ENCODE peak calls at places on chromosomes 4 and X, in seven cellular contexts. E is IMR-90, S is mesendoderm, D is mesenchymal stem cell, J is H9, Y is H1, X is trophoblast cell. Q is an unnamed sample.

GRCh38 chrX:47174846-47175587 is 18.6 kb upstream of the UBA1 start:
- DNase-seq in E (no peak), Y (no peak), D (no peak), X (no peak), J (no peak), S (no peak), Q (no peak)

GRCh38 chr4:29046716-29047115 is 1673.5 kb upstream of the PCDH7 start:
- DNase-seq in D (peak), E (peak), X (no peak), Y (no peak), J (no peak), S (no peak), Q (no peak)

GRCh38 chrX:119688856-119689455 is 4.0 kb downstream of the SEPTIN6 start:
- DNase-seq in D (no peak), E (no peak), S (no peak), J (no peak), Y (no peak), X (no peak), Q (no peak)

GRCh38 chrX:112259375-112259774 is 176.8 kb upstream of the TRPC5 start:
- DNase-seq in Y (no peak), D (no peak), X (no peak), J (no peak), E (no peak), S (no peak), Q (no peak)

GRCh38 chr4:153420361-153420760 is 45.8 kb upstream of the TMEM131L start:
- DNase-seq in E (no peak), D (no peak), J (no peak), S (no peak), X (no peak), Y (no peak), Q (no peak)

GRCh38 chr4:22625301-22625700 is 67.4 kb upstream of the GBA3 start:
- DNase-seq in J (peak), X (no peak), E (no peak), D (peak), S (peak), Y (no peak), Q (peak)

GRCh38 chr4:43242611-43243010 is 350.1 kb downstream of the GRXCR1 start:
- DNase-seq in J (no peak), Y (no peak), E (peak), S (no peak), D (peak), X (no peak), Q (no peak)

GRCh38 chr4:27338530-27338929 is 477.9 kb downstream of the STIM2 start:
- DNase-seq in X (no peak), D (no peak), J (no peak), E (no peak), S (no peak), Y (no peak), Q (no peak)

GRCh38 chr4:110849461-110849860 is 226.6 kb upstream of the PITX2 start:
- DNase-seq in S (no peak), D (no peak), E (no peak), X (peak), Y (no peak), J (no peak), Q (no peak)

GRCh38 chr4:126405369-126405982 is 1090.7 kb downstream of the FAT4 start:
- DNase-seq in J (peak), E (peak), S (peak), Y (no peak), X (no peak), D (peak), Q (no peak)

GRCh38 chrX:72100051-72100755 is 31.5 kb downstream of the RTL5 start:
- DNase-seq in Y (no peak), X (no peak), J (no peak), D (no peak), S (no peak), E (no peak), Q (no peak)

GRCh38 chr4:57132746-57133142 is 22.6 kb upstream of the IGFBP7 start:
- DNase-seq in X (no peak), E (no peak), J (no peak), D (no peak), S (no peak), Y (no peak), Q (no peak)

GRCh38 chr4:114277690-114278089 is 298.2 kb upstream of the ARSJ start:
- DNase-seq in E (peak), X (no peak), D (no peak), J (no peak), S (no peak), Y (no peak), Q (no peak)

GRCh38 chrX:2848806-2849420 is 20.2 kb downstream of the GYG2 start:
- DNase-seq in S (peak), Y (no peak), D (peak), J (no peak), E (peak), X (peak), Q (no peak)

GRCh38 chrX:129316461-129316860 is 206.8 kb downstream of the SMARCA1 start:
- DNase-seq in S (no peak), J (no peak), X (no peak), Y (no peak), E (no peak), D (no peak), Q (no peak)

GRCh38 chr4:2939383-2940243 is 23.6 kb downstream of the NOP14 start:
- DNase-seq in J (no peak), X (no peak), Y (no peak), D (no peak), S (no peak), E (no peak), Q (no peak)

GRCh38 chrX:115690554-115691216 is 129.7 kb downstream of the PLS3 start:
- DNase-seq in X (peak), S (peak), J (peak), Y (peak), D (peak), E (peak), Q (peak)

GRCh38 chr4:81410695-81411094 is 61.0 kb downstream of the RASGEF1B start:
- DNase-seq in J (no peak), Y (no peak), D (no peak), S (no peak), E (no peak), X (no peak), Q (no peak)

GRCh38 chr4:30789219-30789671 is 69.1 kb downstream of the PCDH7 start:
- DNase-seq in X (no peak), E (no peak), S (no peak), Y (no peak), J (no peak), D (no peak), Q (no peak)

GRCh38 chr4:2339458-2340271 is 77.8 kb upstream of the MXD4 start:
- DNase-seq in S (no peak), D (no peak), Y (no peak), X (no peak), J (peak), E (no peak), Q (no peak)

GRCh38 chrX:30735839-30736238 is 82.6 kb downstream of the GK start:
- DNase-seq in J (peak), D (peak), X (peak), E (peak), Y (peak), S (peak), Q (peak)

GRCh38 chrX:153312842-153313241 is 8.7 kb downstream of the PNMA6F start:
- DNase-seq in D (no peak), E (no peak), S (no peak), Y (no peak), J (no peak), X (no peak), Q (no peak)

GRCh38 chr4:154049457-154050181 is 260.7 kb upstream of the SFRP2 start:
- DNase-seq in S (peak), Y (peak), D (peak), J (peak), E (no peak), X (peak), Q (no peak)

GRCh38 chr4:182619659-182620058 is 297.5 kb downstream of the DCTD start:
- DNase-seq in S (no peak), J (no peak), D (no peak), Y (no peak), E (no peak), X (no peak), Q (peak)

GRCh38 chr4:145852256-145852839 is 86.3 kb downstream of the ZNF827 start:
- DNase-seq in X (no peak), D (no peak), Y (no peak), S (no peak), E (no peak), J (no peak), Q (no peak)

GRCh38 chr4:55947254-55947882 is 1.4 kb upstream of the CEP135 start:
- DNase-seq in Y (no peak), J (no peak), D (peak), E (peak), S (no peak), X (no peak), Q (no peak)

GRCh38 chrX:151227637-151228036 is 51.3 kb downstream of the GPR50 start:
- DNase-seq in E (no peak), D (no peak), J (peak), Y (peak), X (no peak), S (peak), Q (no peak)

GRCh38 chrX:21487832-21488231 is 113.6 kb downstream of the CNKSR2 start:
- DNase-seq in E (peak), X (no peak), Y (no peak), S (no peak), D (no peak), J (no peak), Q (no peak)

GRCh38 chr4:174631901-174632758 is 109.8 kb upstream of the HPGD start:
- DNase-seq in D (peak), E (peak), X (peak), Y (no peak), S (peak), J (no peak), Q (peak)

GRCh38 chr4:73970011-73970410 is 11.8 kb downstream of the PF4 start:
- DNase-seq in D (no peak), E (no peak), S (no peak), Y (no peak), J (no peak), X (no peak), Q (no peak)

GRCh38 chr4:73974352-73974751 is 7.5 kb downstream of the PF4 start:
- DNase-seq in D (no peak), E (no peak), J (no peak), S (no peak), X (no peak), Y (no peak), Q (no peak)

GRCh38 chr4:73976217-73976616 is 5.6 kb downstream of the PF4 start:
- DNase-seq in S (no peak), J (no peak), E (no peak), D (no peak), Y (no peak), X (no peak), Q (no peak)

GRCh38 chr4:73967891-73968290 is 13.9 kb downstream of the PF4 start:
- DNase-seq in S (no peak), D (no peak), Y (no peak), J (no peak), X (no peak), E (no peak), Q (no peak)

DNA sequence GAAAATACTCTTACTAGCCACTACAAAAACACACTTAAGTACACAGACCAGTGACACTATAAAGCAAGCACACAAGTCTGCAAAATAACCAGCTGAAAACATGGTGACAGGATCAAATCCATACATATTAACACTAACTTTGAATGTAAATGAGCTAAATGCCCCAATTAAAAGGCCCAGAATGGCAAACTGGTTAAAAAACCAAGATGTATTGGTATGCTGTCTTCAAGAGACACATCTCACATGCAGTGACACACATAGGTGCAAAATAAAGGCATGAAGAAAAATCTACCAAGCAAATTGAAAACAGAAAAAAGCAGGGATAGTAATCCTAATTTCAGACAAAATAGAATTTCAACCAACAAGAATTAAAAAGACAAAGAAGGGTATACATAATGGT is 10.9 kb downstream of the PF4 start:
- DNase-seq in J (no peak), D (no peak), E (no peak), X (no peak), Y (no peak), S (no peak), Q (no peak)
- H4K8ac ChIP-seq in J (no peak), D (no peak), E (no peak), X (no peak), Y (no peak), S (no peak), Q (no peak)

DNA sequence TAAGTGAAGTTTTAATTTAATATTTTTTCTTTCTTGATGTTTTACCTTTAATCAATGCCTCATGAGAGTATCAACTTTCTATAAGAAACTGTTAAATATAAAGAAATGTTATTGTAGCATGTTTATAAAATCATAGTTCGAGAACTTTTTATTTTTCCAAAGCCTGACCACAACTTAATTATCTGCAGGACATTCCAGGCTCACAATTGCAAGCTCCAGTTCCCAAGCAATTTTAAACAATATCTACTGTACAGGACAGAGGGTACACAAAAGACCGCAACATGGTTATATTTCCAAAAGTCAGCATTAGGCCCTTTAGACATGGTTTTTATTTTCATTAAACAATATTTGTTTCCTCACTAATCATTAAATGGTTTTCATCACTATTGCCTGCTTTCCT is 20.1 kb downstream of the STX18 start:
- DNase-seq in X (no peak), E (no peak), D (no peak), S (no peak), J (no peak), Y (no peak), Q (no peak)
- H4K8ac ChIP-seq in X (no peak), E (no peak), D (no peak), S (no peak), J (no peak), Y (no peak), Q (no peak)

GRCh38 chr4:14043203-14043602 is 415.7 kb upstream of the BOD1L1 start:
- DNase-seq in J (no peak), D (no peak), E (no peak), S (no peak), Y (no peak), X (no peak), Q (no peak)
- H4K8ac ChIP-seq in J (no peak), D (no peak), E (no peak), S (no peak), Y (no peak), X (no peak), Q (no peak)

GRCh38 chr4:47207555-47207954 is 176.2 kb downstream of the GABRB1 start:
- DNase-seq in D (no peak), E (no peak), Y (no peak), S (no peak), J (no peak), X (no peak), Q (no peak)

GRCh38 chr4:47198791-47199190 is 167.4 kb downstream of the GABRB1 start:
- DNase-seq in Y (no peak), X (no peak), S (peak), J (no peak), E (no peak), D (no peak), Q (no peak)

DNA sequence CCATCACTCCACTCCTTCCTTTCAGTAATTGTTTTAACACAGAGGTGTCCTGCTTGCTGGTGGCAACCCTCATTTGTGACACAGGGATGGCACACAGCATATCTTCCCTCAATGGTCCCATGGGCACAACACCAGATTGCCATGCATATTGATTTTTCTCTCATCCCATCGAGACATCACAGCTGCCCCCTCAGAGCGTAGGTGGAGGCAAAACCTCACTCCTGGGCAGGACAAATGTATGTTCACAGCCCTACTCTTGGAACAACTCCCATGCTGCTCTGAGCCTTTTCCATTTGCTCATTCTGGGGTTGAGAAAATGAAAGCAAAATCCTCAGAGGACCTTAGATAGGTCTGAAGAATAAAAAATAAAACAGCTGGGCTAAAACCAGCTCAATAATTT is 172.2 kb downstream of the GABRB1 start:
- DNase-seq in X (no peak), Y (no peak), J (no peak), S (no peak), E (no peak), D (no peak), Q (no peak)
- H4K8ac ChIP-seq in X (no peak), Y (no peak), J (no peak), S (no peak), E (no peak), D (no peak), Q (no peak)

GRCh38 chr4:121978169-121978516 is 26.3 kb upstream of the TRPC3 start:
- DNase-seq in Y (no peak), D (no peak), X (no peak), J (no peak), S (no peak), E (no peak), Q (no peak)

GRCh38 chr4:121977251-121978168 is 25.6 kb upstream of the TRPC3 start:
- DNase-seq in Y (no peak), D (peak), J (no peak), S (peak), E (peak), X (no peak), Q (no peak)

GRCh38 chr4:121968859-121969258 is 17.0 kb upstream of the TRPC3 start:
- DNase-seq in J (no peak), Y (no peak), D (no peak), S (no peak), X (no peak), E (no peak), Q (no peak)

GRCh38 chr4:121973791-121974190 is 21.9 kb upstream of the TRPC3 start:
- DNase-seq in S (no peak), X (no peak), D (no peak), J (no peak), Y (no peak), E (peak), Q (no peak)
- H4K8ac ChIP-seq in S (no peak), X (no peak), D (no peak), J (no peak), Y (no peak), E (no peak), Q (no peak)

GRCh38 chr4:138797646-138798045 is 217.9 kb upstream of the NOCT start:
- DNase-seq in Y (no peak), E (no peak), X (no peak), J (no peak), D (no peak), S (no peak), Q (no peak)

GRCh38 chr4:138804705-138805104 is 210.9 kb upstream of the NOCT start:
- DNase-seq in E (peak), Y (no peak), S (peak), J (no peak), D (no peak), X (peak), Q (no peak)

GRCh38 chr4:138798404-138798803 is 217.2 kb upstream of the NOCT start:
- DNase-seq in X (no peak), Y (no peak), D (no peak), S (no peak), J (no peak), E (no peak), Q (no peak)

GRCh38 chr4:138796761-138797160 is 218.8 kb upstream of the NOCT start:
- DNase-seq in X (peak), J (no peak), S (no peak), E (no peak), D (no peak), Y (no peak), Q (no peak)

GRCh38 chr4:138802499-138802898 is 213.1 kb upstream of the NOCT start:
- DNase-seq in Y (no peak), E (peak), X (no peak), J (no peak), D (no peak), S (no peak), Q (no peak)
- H4K8ac ChIP-seq in Y (no peak), E (no peak), X (no peak), J (no peak), D (no peak), S (no peak), Q (no peak)

GRCh38 chr4:132792305-132792704 is 356.8 kb upstream of the PCDH10 start:
- DNase-seq in E (no peak), S (no peak), X (no peak), D (no peak), Y (no peak), J (no peak), Q (no peak)

DNA sequence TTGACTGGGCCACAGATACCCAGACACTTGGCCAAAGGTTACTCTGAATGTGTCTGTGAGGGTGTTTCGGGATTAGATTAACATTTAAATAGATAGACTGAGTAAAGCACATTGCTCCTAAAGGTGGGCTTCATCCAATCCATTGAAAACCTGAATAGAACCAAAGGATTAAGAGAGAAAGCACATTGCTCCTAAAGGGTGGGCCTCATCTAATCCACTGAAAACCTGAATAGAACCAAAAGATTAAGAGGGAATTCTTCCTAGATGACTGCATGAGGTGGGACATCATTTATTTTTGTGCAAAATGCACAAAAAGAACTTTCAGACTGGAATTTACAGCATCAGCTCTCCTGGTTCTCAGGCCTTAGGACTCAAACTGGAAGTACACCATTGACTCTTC is 351.2 kb upstream of the PCDH10 start:
- DNase-seq in E (no peak), D (no peak), X (no peak), S (no peak), J (no peak), Y (no peak), Q (peak)
- H4K8ac ChIP-seq in E (no peak), D (no peak), X (no peak), S (no peak), J (no peak), Y (no peak), Q (no peak)

GRCh38 chrX:7318246-7318645 is 170.3 kb upstream of the PUDP start:
- DNase-seq in D (no peak), J (no peak), E (peak), X (no peak), Y (no peak), S (no peak), Q (no peak)
- H4K8ac ChIP-seq in D (no peak), J (no peak), E (no peak), X (no peak), Y (no peak), S (no peak), Q (no peak)

Q was measured in neuronal stem cell.